ENCODE peak calls at places on chromosomes 13 and 19, in five cellular contexts. Q is DMS79; L is HFF-Myc; V is H4; S is activated CD8-positive, alpha-beta memory T cell treated with anti-CD3 and anti-CD28 coated beads for 1 hour. U is an unnamed sample.

GRCh38 chr13:113349491-113349890 is 14.4 kb downstream of the GRTP1 start:
- DNase-seq in Q (no peak), V (no peak), L (no peak), S (no peak), U (no peak)

GRCh38 chr19:16459680-16460079 is 12.1 kb downstream of the EPS15L1 start:
- DNase-seq in Q (no peak), S (no peak), V (no peak), L (peak), U (no peak)

GRCh38 chr19:9032136-9032626 is 22.0 kb upstream of the MUC16 start:
- DNase-seq in L (no peak), V (no peak), S (no peak), Q (peak), U (no peak)

GRCh38 chr13:50950808-50951207 is 41.2 kb downstream of the RNASEH2B start:
- DNase-seq in S (no peak), L (no peak), Q (no peak), V (no peak), U (no peak)

GRCh38 chr13:50213526-50213925 is 198.3 kb downstream of the KCNRG start:
- DNase-seq in V (no peak), L (no peak), S (no peak), Q (no peak), U (no peak)

GRCh38 chr13:96837809-96838208 is 156.5 kb downstream of the OXGR1 start:
- DNase-seq in S (no peak), Q (no peak), L (no peak), V (no peak), U (no peak)

GRCh38 chr13:41428155-41428554 is 29.2 kb upstream of the RGCC start:
- DNase-seq in Q (no peak), V (no peak), S (peak), L (no peak), U (peak)

GRCh38 chr19:10238172-10238783 is 7.1 kb upstream of the S1PR2 start:
- DNase-seq in V (no peak), L (no peak), Q (no peak), S (no peak), U (no peak)

GRCh38 chr13:75460644-75461043 is 21.3 kb downstream of the TBC1D4 start:
- DNase-seq in S (no peak), Q (no peak), L (no peak), V (no peak), U (no peak)

GRCh38 chr19:48963371-48964204 is 1.5 kb upstream of the FTL start:
- DNase-seq in S (no peak), V (peak), Q (no peak), L (no peak), U (peak)

GRCh38 chr13:68708336-68708908 is 1399.2 kb upstream of the ATXN8OS start:
- DNase-seq in V (no peak), Q (no peak), L (no peak), S (no peak), U (no peak)

GRCh38 chr19:43616954-43617353 is 2.5 kb downstream of the ZNF428 start:
- DNase-seq in Q (no peak), V (no peak), L (no peak), S (no peak), U (no peak)

GRCh38 chr19:54391589-54392061 is 23.6 kb upstream of the TTYH1 start:
- DNase-seq in L (no peak), V (no peak), Q (no peak), S (no peak), U (no peak)

GRCh38 chr19:32816555-32817099 is 52.9 kb downstream of the SLC7A9 start:
- DNase-seq in S (no peak), L (no peak), Q (peak), V (no peak), U (no peak)

GRCh38 chr19:10289836-10290438 is at the start of gene ICAM5:
- DNase-seq in Q (no peak), V (no peak), S (no peak), L (no peak), U (no peak)

GRCh38 chr13:65309906-65310305 is 1920.2 kb downstream of the PCDH9 start:
- DNase-seq in V (no peak), L (no peak), S (no peak), Q (no peak), U (no peak)

GRCh38 chr19:51082641-51083040 is at the start of gene KLK14:
- DNase-seq in L (no peak), V (no peak), S (no peak), Q (no peak), U (no peak)

GRCh38 chr19:33486936-33487793 is 34.4 kb downstream of the PEPD start:
- DNase-seq in L (no peak), S (no peak), V (no peak), Q (no peak), U (no peak)

GRCh38 chr13:94454906-94455305 is 24.6 kb downstream of the DCT start:
- DNase-seq in Q (no peak), S (no peak), L (no peak), V (no peak), U (peak)

GRCh38 chr19:1862424-1863307 is 713 bp downstream of the KLF16 start:
- DNase-seq in Q (no peak), L (no peak), V (no peak), S (no peak), U (no peak)

GRCh38 chr13:45374917-45375316 is 33.9 kb upstream of the TPT1 start:
- DNase-seq in V (no peak), Q (no peak), S (no peak), L (no peak), U (no peak)

GRCh38 chr19:16062789-16063188 is 13.5 kb upstream of the TPM4 start:
- DNase-seq in V (peak), Q (no peak), S (no peak), L (no peak), U (peak)

GRCh38 chr19:50784710-50785109 is 5.5 kb upstream of the ACP4 start:
- DNase-seq in S (no peak), L (no peak), Q (no peak), V (no peak), U (no peak)

GRCh38 chr19:1045247-1045603 is 5.3 kb downstream of the ABCA7 start:
- DNase-seq in V (no peak), L (no peak), S (no peak), Q (no peak), U (peak)

GRCh38 chr13:73136776-73137175 is 78.0 kb downstream of the KLF5 start:
- DNase-seq in V (no peak), L (no peak), Q (peak), S (no peak), U (no peak)

GRCh38 chr19:30664358-30665058 is 292.3 kb downstream of the ZNF536 start:
- DNase-seq in L (no peak), Q (no peak), V (peak), S (no peak), U (no peak)

GRCh38 chr19:1567116-1567847 is 843 bp downstream of the MEX3D start:
- DNase-seq in S (no peak), L (no peak), Q (no peak), V (no peak), U (no peak)